ENCODE peak calls at places on chromosomes 16 and 17, in six cellular contexts. L is GM06990, B is AG04449, Y is ovary, P is kidney epithelial cell, C is astrocyte. M is an unnamed sample.

GRCh38 chr16:49400611-49401010 is 27.0 kb downstream of the C16orf78 start:
- DNase-seq in B (no peak), Y (no peak), C (no peak), P (no peak), L (no peak), M (no peak)

GRCh38 chr16:21656795-21657768 is 4.7 kb upstream of the IGSF6 start:
- DNase-seq in C (peak; percentile 23), B (no peak), P (peak; percentile 14), L (peak; percentile 48), Y (no peak), M (peak; percentile 38)

GRCh38 chr17:76968707-76969597 is 100.7 kb downstream of the MGAT5B start:
- DNase-seq in B (no peak), L (peak; percentile 58), C (no peak), P (no peak), Y (no peak), M (no peak)

GRCh38 chr17:48478224-48479013 is 48.4 kb upstream of the SKAP1 start:
- DNase-seq in B (no peak), L (peak; percentile 76), P (no peak), C (no peak), Y (no peak), M (no peak)

GRCh38 chr16:66378739-66379570 is 12.5 kb downstream of the CDH5 start:
- DNase-seq in P (no peak), B (no peak), C (no peak), Y (no peak), L (no peak), M (no peak)

GRCh38 chr17:33044771-33045170 is 53.1 kb downstream of the SPACA3 start:
- DNase-seq in C (no peak), Y (no peak), P (no peak), B (no peak), L (no peak), M (no peak)

GRCh38 chr17:81869221-81870154 is 1.6 kb downstream of the ARHGDIA start:
- DNase-seq in P (no peak), L (peak; percentile 70), B (no peak), C (no peak), Y (peak; percentile 78), M (peak; percentile 62)

GRCh38 chr17:9928601-9929341 is 23.7 kb upstream of the RCVRN start:
- DNase-seq in Y (peak; percentile 48), B (peak; percentile 37), P (peak; percentile 58), L (no peak), C (peak; percentile 64), M (no peak)

GRCh38 chr16:5349661-5350060 is 252.1 kb upstream of the EEF2KMT start:
- DNase-seq in C (no peak), Y (no peak), L (no peak), P (no peak), B (no peak), M (no peak)

DNA sequence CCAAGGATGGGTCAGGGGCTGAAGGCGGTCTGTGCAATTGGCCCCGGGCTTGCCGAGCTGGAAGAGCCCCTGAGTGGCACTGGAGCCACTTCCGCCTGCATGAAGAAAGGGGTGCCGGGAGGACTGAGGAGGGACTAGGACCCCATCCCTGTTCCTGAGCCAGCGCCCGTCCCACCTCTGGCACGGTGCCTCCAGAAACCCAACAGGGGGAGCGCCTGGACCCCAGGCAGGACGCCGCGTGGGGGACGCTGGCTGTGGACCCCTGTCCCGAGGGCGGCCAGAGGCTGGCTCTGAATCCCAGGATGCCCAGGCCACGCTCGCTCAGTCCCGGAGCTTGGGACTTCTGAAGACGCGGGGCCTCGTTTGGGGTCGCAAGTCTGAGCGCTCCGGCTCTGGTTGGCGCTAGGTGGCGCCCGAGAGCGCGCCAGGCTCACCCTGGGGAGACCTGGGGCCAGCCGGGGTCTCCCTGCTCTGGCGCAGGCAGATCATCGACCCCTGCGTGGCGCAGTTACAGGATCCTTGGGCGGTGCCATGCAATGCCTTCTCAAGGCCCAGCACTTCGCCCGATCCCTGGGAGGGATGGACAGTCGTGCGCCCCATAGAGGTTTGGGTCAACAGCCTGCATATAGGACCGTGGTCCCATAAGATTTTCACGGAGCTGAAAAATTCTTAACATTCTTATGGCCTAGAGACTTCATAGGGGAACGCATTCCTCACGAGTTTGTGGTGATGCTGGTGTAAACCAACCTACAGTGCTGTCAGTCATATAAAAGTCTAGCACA is 58.5 kb upstream of the CREBBP start:
- DNase-seq in L (peak; percentile 51), P (no peak), Y (peak; percentile 81), B (peak; percentile 59), C (peak; percentile 85), M (peak; percentile 46)
- H3K4me3 ChIP-seq in L (no peak overlapping the region), P (peak overlapping the region; percentile 26), Y (peak overlapping the region; percentile 48), B (peak overlapping the region; percentile 49), C (peak overlapping the region; percentile 55), M (no peak overlapping the region)

GRCh38 chr17:80474231-80474932 is 2.0 kb downstream of the NPTX1 start:
- DNase-seq in P (no peak), C (no peak), Y (no peak), L (no peak), B (no peak), M (peak; percentile 71)
- TF ChIP-seq CTCF in P (no peak), C (no peak), Y (no peak), L (peak; percentile 18), B (peak; percentile 19), M (peak; percentile 29)

DNA sequence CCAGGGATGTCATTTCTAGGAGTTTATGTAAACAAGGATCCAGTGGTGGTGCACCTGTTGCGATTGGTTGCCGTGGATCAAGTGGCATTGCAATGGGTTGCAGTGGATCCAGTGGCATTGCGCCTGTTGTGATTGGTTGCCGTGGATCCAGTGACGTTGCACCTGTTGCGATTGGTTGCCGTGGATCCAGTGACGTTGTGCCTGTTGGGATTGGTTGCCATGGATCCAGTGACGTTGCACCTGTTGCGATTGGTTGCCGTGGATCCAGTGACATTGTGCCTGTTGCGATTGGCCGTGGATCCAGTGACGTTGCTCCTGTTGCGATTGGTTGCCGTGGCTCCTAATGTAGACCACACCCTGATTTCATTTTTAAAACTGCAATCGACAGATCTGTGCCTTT is 56.2 kb upstream of the CRISPLD2 start:
- DNase-seq in Y (no peak), L (no peak), C (no peak), P (no peak), B (no peak), M (no peak)
- H3K4me3 ChIP-seq in Y (no peak overlapping the region), L (no peak overlapping the region), C (no peak overlapping the region), P (no peak overlapping the region), B (no peak overlapping the region), M (no peak overlapping the region)

GRCh38 chr17:54754560-54754959 is 146.1 kb upstream of the TOM1L1 start:
- DNase-seq in L (no peak), B (no peak), Y (no peak), C (no peak), P (no peak), M (peak; percentile 36)
- TF ChIP-seq CTCF in L (peak; percentile 70), B (no peak), Y (no peak), C (no peak), P (peak; percentile 17), M (peak; percentile 42)

GRCh38 chr17:28371245-28372202 is at the start of gene SARM1:
- DNase-seq in P (no peak), Y (peak; percentile 92), B (no peak), L (peak; percentile 91), C (peak; percentile 81), M (peak; percentile 100)
- H3K4me3 ChIP-seq in P (peak within 1 kb of the TSS; percentile 35), Y (peak within 1 kb of the TSS; percentile 58), B (peak within 1 kb of the TSS; percentile 65), L (peak within 1 kb of the TSS; percentile 86), C (peak within 1 kb of the TSS; percentile 73), M (peak within 1 kb of the TSS; percentile 40)

DNA sequence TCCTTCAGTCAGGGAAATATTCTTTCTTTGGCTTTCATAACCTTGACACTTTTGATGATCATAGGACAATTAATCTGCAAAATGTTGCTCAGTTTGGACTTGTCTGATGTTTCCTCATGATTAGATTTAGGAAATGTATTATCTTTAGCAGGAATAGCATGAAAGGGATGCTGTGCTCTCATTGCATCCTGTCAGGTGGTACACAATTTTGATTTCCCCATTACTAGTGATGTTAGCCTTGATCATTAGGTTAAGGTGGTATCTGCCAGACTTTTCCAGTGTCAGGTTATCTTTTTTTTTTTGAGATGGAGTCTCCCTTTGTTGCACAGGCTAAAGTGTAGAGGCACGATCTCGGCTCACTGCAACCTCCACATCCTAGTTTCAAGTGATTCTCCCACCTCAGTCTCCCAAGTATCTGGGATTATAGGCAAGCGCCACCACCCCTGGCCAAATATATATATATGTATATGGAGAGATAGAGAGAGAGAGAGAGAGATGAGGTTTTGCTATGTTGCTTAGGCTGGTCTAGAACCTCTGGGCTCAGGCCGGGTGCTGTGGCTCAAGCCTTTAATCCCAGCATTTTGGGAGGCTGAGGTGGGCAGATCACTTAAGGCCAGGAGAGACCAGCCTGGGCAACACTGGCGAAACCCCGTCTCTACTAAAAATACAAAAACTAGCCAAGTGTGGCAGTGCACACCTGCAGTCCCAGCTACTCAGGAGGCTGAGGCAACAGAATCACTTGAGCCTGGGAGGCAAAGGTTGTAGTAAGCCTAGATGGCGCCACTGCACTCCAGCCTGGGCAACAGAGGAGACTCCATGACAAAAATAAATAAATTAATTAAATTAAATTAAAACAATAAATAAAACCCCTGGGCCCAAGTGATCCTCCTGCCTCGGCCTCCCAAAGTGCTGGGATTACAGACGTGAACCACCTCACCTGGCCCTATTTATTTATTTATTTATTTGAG is 15.8 kb upstream of the CAVIN1 start:
- DNase-seq in B (no peak), Y (no peak), P (no peak), C (no peak), L (no peak), M (peak; percentile 49)
- TF ChIP-seq CTCF in B (peak; percentile 29), Y (no peak), P (peak; percentile 48), C (no peak), L (peak; percentile 59), M (peak; percentile 36)

M was measured in Caco-2.